ENCODE peak calls at places on chromosomes 5 and 9, in seven cellular contexts. H, B, N, J, Z, K and R are unnamed samples.

GRCh38 chr5:100691545-100691944 is 156.4 kb downstream of the FAM174A start:
- DNase-seq in Z (peak), H (peak), N (no peak), J (no peak), B (no peak), K (no peak), R (no peak)

GRCh38 chr9:16230731-16231130 is 639.7 kb downstream of the BNC2 start:
- DNase-seq in Z (no peak), H (no peak), N (no peak), K (no peak), B (no peak), J (no peak), R (no peak)

GRCh38 chr9:4193391-4193790 is 106.5 kb downstream of the GLIS3 start:
- DNase-seq in H (no peak), J (no peak), K (no peak), N (no peak), Z (no peak), B (no peak), R (no peak)

GRCh38 chr5:40605295-40605958 is 74.3 kb upstream of the PTGER4 start:
- DNase-seq in H (no peak), K (no peak), Z (peak), J (no peak), B (no peak), N (no peak), R (no peak)

GRCh38 chr5:95660060-95660459 is 13.5 kb downstream of the RFESD start:
- DNase-seq in J (no peak), K (no peak), H (no peak), Z (no peak), B (no peak), N (no peak), R (no peak)

GRCh38 chr5:404666-405241 is 38.2 kb upstream of the EXOC3 start:
- DNase-seq in H (no peak), Z (no peak), J (no peak), B (no peak), K (no peak), N (no peak), R (no peak)

GRCh38 chr5:137507150-137507549 is 8.0 kb upstream of the SPOCK1 start:
- DNase-seq in H (no peak), Z (no peak), K (no peak), J (no peak), N (no peak), B (no peak), R (no peak)

GRCh38 chr5:131466171-131466766 is 168.8 kb downstream of the RAPGEF6 start:
- DNase-seq in Z (peak), H (peak), B (no peak), N (no peak), K (no peak), J (no peak), R (no peak)